ENCODE peak calls at places on chromosomes 3 and 15, in seven cellular contexts. X is activated naive CD4-positive, alpha-beta T cell treated with anti-CD3 and anti-CD28 coated beads, Interleukin-2, amount 50 U/mL, for 16 hours; U is HT-29; D is heart right ventricle; J is T-helper 9 cell; C is NCI-H1092 treated with DMSO at 0.1 percent for 48 hours; L is WTC11. W is an unnamed sample.

GRCh38 chr3:144437989-144438388 is 466.4 kb downstream of the DIPK2A start:
- DNase-seq in X (no peak), U (no peak), D (no peak), J (no peak), C (no peak), L (no peak), W (no peak)

GRCh38 chr3:136860541-136860940 is 1.5 kb upstream of the NCK1 start:
- DNase-seq in X (no peak), U (no peak), D (no peak), J (no peak), C (no peak), L (no peak), W (no peak)

GRCh38 chr3:127337911-127338531 is 50.2 kb upstream of the PRR20G start:
- DNase-seq in X (no peak), U (no peak), D (no peak), J (no peak), C (no peak), L (peak), W (no peak)

GRCh38 chr3:7385635-7386034 is 524.7 kb downstream of the GRM7 start:
- DNase-seq in X (no peak), U (no peak), D (no peak), J (no peak), C (no peak), L (no peak), W (no peak)

GRCh38 chr3:159417761-159418160 is 570.9 kb upstream of the IL12A start:
- DNase-seq in X (no peak), U (peak), D (no peak), J (no peak), C (no peak), L (no peak), W (no peak)

GRCh38 chr15:50244959-50245624 is 20.4 kb downstream of the HDC start:
- DNase-seq in X (no peak), U (no peak), D (no peak), J (no peak), C (no peak), L (no peak), W (no peak)

GRCh38 chr3:125403789-125404188 is 28.7 kb upstream of the ZNF148 start:
- DNase-seq in X (no peak), U (no peak), D (no peak), J (no peak), C (no peak), L (no peak), W (no peak)

GRCh38 chr3:10974131-10974530 is 18.4 kb upstream of the SLC6A1 start:
- DNase-seq in X (no peak), U (no peak), D (no peak), J (no peak), C (no peak), L (no peak), W (no peak)

GRCh38 chr3:123419850-123420292 is 29.0 kb downstream of the ADCY5 start:
- DNase-seq in X (no peak), U (no peak), D (peak), J (no peak), C (no peak), L (no peak), W (peak)

GRCh38 chr15:61759639-61760038 is 300.6 kb downstream of the VPS13C start:
- DNase-seq in X (no peak), U (no peak), D (no peak), J (no peak), C (no peak), L (no peak), W (no peak)

GRCh38 chr3:123383101-123384053 is 65.5 kb downstream of the ADCY5 start:
- DNase-seq in X (no peak), U (no peak), D (peak), J (no peak), C (no peak), L (peak), W (peak)

GRCh38 chr3:139633511-139633910 is 44.3 kb downstream of the NMNAT3 start:
- DNase-seq in X (no peak), U (no peak), D (no peak), J (no peak), C (no peak), L (no peak), W (no peak)

GRCh38 chr3:188830955-188831354 is 340.8 kb upstream of the TPRG1 start:
- DNase-seq in X (no peak), U (peak), D (no peak), J (no peak), C (no peak), L (no peak), W (no peak)

GRCh38 chr3:111828506-111828905 is 30.6 kb upstream of the PHLDB2 start:
- DNase-seq in X (no peak), U (no peak), D (no peak), J (no peak), C (no peak), L (no peak), W (no peak)

GRCh38 chr3:155387571-155387970 is 94.1 kb upstream of the STRIT1 start:
- DNase-seq in X (no peak), U (no peak), D (no peak), J (no peak), C (no peak), L (no peak), W (no peak)

GRCh38 chr3:169662215-169663070 is 1.1 kb downstream of the MECOM start:
- DNase-seq in X (peak), U (peak), D (peak), J (no peak), C (peak), L (peak), W (peak)

GRCh38 chr15:98537516-98538060 is 110.8 kb upstream of the IGF1R start:
- DNase-seq in X (no peak), U (no peak), D (no peak), J (no peak), C (no peak), L (no peak), W (peak)

GRCh38 chr3:177201707-177202397 is 4.6 kb upstream of the TBL1XR1 start:
- DNase-seq in X (peak), U (no peak), D (no peak), J (peak), C (no peak), L (no peak), W (no peak)

GRCh38 chr3:117512975-117513374 is 803.4 kb downstream of the TUSC7 start:
- DNase-seq in X (no peak), U (no peak), D (no peak), J (no peak), C (no peak), L (no peak), W (no peak)

GRCh38 chr3:120855665-120856437 is 52.2 kb upstream of the STXBP5L start:
- DNase-seq in X (no peak), U (no peak), D (peak), J (no peak), C (no peak), L (no peak), W (peak)

GRCh38 chr15:80203361-80203885 is 48.6 kb downstream of the CTXND1 start:
- DNase-seq in X (no peak), U (no peak), D (no peak), J (no peak), C (no peak), L (peak), W (no peak)